ENCODE peak calls at places on chromosomes 13 and 19, in seven cellular contexts. U, N, S, I, R, K and F are unnamed samples.

GRCh38 chr13:33169273-33169980 is 116.1 kb downstream of the STARD13 start:
- DNase-seq in N (no peak), K (no peak), S (peak), I (no peak), R (no peak), U (no peak), F (no peak)

GRCh38 chr19:33374406-33374703 is 846 bp downstream of the CEBPG start:
- DNase-seq in K (no peak), R (no peak), S (peak), N (no peak), U (no peak), I (no peak), F (no peak)

GRCh38 chr13:48233886-48234488 is 981 bp downstream of the ITM2B start:
- DNase-seq in U (peak), K (no peak), N (no peak), R (no peak), I (no peak), S (peak), F (no peak)

GRCh38 chr19:49463960-49464740 is 9.9 kb upstream of the FLT3LG start:
- DNase-seq in K (no peak), R (no peak), U (no peak), I (no peak), S (no peak), N (no peak), F (no peak)

GRCh38 chr13:51624695-51625345 is 40.6 kb downstream of the WDFY2 start:
- DNase-seq in I (no peak), U (no peak), S (no peak), R (no peak), K (no peak), N (no peak), F (no peak)

GRCh38 chr13:44703371-44703770 is 127.2 kb upstream of the TSC22D1 start:
- DNase-seq in N (no peak), R (no peak), I (no peak), K (no peak), U (no peak), S (peak), F (no peak)

GRCh38 chr19:2600914-2601870 is 101.3 kb downstream of the GNG7 start:
- DNase-seq in S (no peak), I (no peak), U (no peak), N (no peak), R (no peak), K (no peak), F (no peak)

GRCh38 chr13:94020833-94021232 is 458.6 kb downstream of the DCT start:
- DNase-seq in K (no peak), N (no peak), U (no peak), S (peak), R (no peak), I (peak), F (no peak)

GRCh38 chr13:100674363-100674847 is at the start of gene TMTC4:
- DNase-seq in U (no peak), I (no peak), S (no peak), R (peak), N (no peak), K (peak), F (no peak)

GRCh38 chr13:98476538-98476966 is 100.4 kb downstream of the STK24 start:
- DNase-seq in N (no peak), R (no peak), S (peak), K (peak), I (no peak), U (peak), F (peak)

GRCh38 chr13:46405457-46405856 is 18.4 kb upstream of the RUBCNL start:
- DNase-seq in S (no peak), K (no peak), U (no peak), N (no peak), R (no peak), I (no peak), F (no peak)

GRCh38 chr13:99617474-99618255 is 116.4 kb downstream of the TM9SF2 start:
- DNase-seq in R (peak), I (peak), U (no peak), K (peak), S (peak), N (no peak), F (peak)

GRCh38 chr13:37134411-37135041 is 29.1 kb upstream of the CSNK1A1L start:
- DNase-seq in N (no peak), R (no peak), K (no peak), U (no peak), S (peak), I (no peak), F (no peak)

GRCh38 chr13:27125357-27126282 is 46.0 kb downstream of the USP12 start:
- DNase-seq in U (no peak), I (no peak), S (no peak), N (no peak), K (peak), R (peak), F (no peak)

GRCh38 chr19:46107371-46107770 is 17.1 kb downstream of the IGFL3 start:
- DNase-seq in S (peak), U (no peak), I (no peak), K (no peak), N (no peak), R (no peak), F (no peak)

GRCh38 chr19:294341-294818 is 3.2 kb upstream of the PLPP2 start:
- DNase-seq in R (no peak), S (peak), I (no peak), K (no peak), N (no peak), U (no peak), F (no peak)

GRCh38 chr19:52343548-52343947 is 7.5 kb downstream of the ZNF610 start:
- DNase-seq in I (no peak), S (peak), N (peak), U (no peak), R (peak), K (peak), F (peak)

GRCh38 chr19:17351815-17352435 is 14.6 kb downstream of the GTPBP3 start:
- DNase-seq in N (no peak), S (no peak), U (no peak), K (peak), I (no peak), R (no peak), F (no peak)

GRCh38 chr13:50720856-50721663 is 122.4 kb downstream of the DLEU7 start:
- DNase-seq in S (no peak), R (no peak), K (no peak), U (no peak), N (no peak), I (no peak), F (no peak)

GRCh38 chr13:35479691-35480090 is 3.2 kb upstream of the MAB21L1 start:
- DNase-seq in K (no peak), U (no peak), N (no peak), S (no peak), I (no peak), R (no peak), F (no peak)

DNA sequence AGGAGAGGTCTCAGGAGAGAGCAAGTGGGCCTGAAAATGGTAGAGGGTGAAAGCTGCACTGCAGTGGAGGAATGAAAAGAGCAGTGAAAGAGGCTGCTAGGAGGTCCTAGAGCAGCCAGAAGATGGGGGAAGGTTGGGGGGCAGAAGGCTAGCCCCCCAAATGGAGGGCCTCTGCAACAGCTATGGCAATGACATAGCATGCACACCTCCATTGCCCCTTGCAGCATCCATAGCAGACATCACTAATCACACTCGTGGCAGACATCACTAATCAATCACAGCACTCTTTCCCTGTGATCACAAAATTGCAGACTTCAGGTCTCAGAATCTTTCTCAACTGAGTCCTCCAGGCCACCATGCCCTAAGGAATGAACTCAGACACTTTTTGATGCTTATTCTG is 21.9 kb downstream of the CCL25 start:
- DNase-seq in N (no peak), K (no peak), S (no peak), I (no peak), R (no peak), U (no peak), F (no peak)
- TF ChIP-seq CEBPB in N (no peak), K (no peak), S (no peak), I (no peak), R (no peak), U (no peak), F (no peak)

GRCh38 chr13:40272776-40273139 is 393.7 kb downstream of the FOXO1 start:
- DNase-seq in S (peak), N (no peak), I (no peak), K (no peak), U (no peak), R (no peak), F (no peak)
- TF ChIP-seq CEBPB in S (no peak), N (no peak), I (no peak), K (no peak), U (no peak), R (no peak), F (no peak)

DNA sequence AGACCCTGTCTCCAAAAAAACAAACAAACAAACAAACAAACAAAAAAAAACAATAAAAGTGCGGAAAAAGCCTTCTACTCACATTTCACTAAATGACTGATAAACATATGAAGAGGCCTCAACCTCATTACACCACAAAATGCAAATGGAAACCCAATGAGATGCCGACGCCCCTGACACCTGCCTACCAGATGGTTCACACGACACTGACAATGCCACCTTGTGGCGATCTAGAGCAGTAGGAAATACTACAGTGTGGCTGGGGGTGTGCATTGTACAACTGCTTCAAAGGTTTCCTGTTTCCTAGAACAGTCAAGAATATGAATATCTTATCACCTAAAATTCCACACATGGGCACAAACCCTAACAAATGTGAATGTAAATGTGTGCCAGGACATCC is 14.0 kb downstream of the SCGB2B2 start:
- DNase-seq in R (peak), U (no peak), I (no peak), N (peak), S (no peak), K (peak), F (peak)
- TF ChIP-seq CEBPB in R (no peak), U (no peak), I (no peak), N (no peak), S (no peak), K (no peak), F (no peak)

DNA sequence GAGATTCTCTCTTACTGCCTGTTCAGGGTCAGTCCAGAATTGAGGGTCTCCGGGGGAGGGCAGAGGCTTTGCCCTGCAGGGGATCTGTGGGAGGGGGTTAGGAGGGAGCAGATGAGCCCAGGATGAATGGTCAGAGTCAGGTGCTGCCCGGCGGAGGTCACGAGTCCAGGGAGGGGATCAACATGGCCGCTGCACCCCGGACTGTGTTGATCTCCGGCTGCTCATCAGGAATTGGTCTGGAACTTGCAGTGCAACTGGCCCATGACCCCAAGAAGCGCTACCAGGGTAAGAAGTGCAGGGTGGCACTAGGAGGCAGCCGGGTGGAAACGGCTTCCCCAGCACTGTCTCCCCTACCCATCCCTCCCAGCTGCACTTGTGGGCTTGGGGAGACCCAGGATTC is at the start of gene RDH8:
- DNase-seq in N (no peak), U (no peak), I (no peak), S (no peak), K (no peak), R (no peak), F (no peak)
- TF ChIP-seq CEBPB in N (no peak), U (no peak), I (no peak), S (no peak), K (no peak), R (no peak), F (no peak)